ENCODE peak calls at places on chromosome 10, in six cellular contexts. Z is right lobe of liver, F is AG09309, C is fibroblast of villous mesenchyme, L is psoas muscle, J is tibial artery. E is an unnamed sample.

GRCh38 chr10:111080224-111080623 is 3.4 kb downstream of the ADRA2A start:
- DNase-seq in Z (no peak), F (no peak), C (no peak), L (no peak), J (no peak), E (no peak)

GRCh38 chr10:72353963-72354355 is 760 bp downstream of the DNAJB12 start:
- DNase-seq in Z (peak), F (no peak), C (peak), L (peak), J (peak), E (peak)

GRCh38 chr10:11898372-11899066 is 75.4 kb downstream of the PROSER2 start:
- DNase-seq in Z (peak), F (no peak), C (peak), L (no peak), J (no peak), E (peak)

GRCh38 chr10:110569120-110569519 is 1.6 kb downstream of the SMC3 start:
- DNase-seq in Z (no peak), F (no peak), C (no peak), L (no peak), J (no peak), E (no peak)

GRCh38 chr10:124354411-124355382 is 64.0 kb downstream of the OAT start:
- DNase-seq in Z (peak), F (peak), C (peak), L (peak), J (peak), E (peak)

GRCh38 chr10:13788320-13788600 is 201.5 kb downstream of the PRPF18 start:
- DNase-seq in Z (no peak), F (no peak), C (no peak), L (no peak), J (no peak), E (no peak)

GRCh38 chr10:75100764-75101291 is 10.6 kb upstream of the SAMD8 start:
- DNase-seq in Z (no peak), F (no peak), C (no peak), L (no peak), J (no peak), E (no peak)

GRCh38 chr10:113385021-113385975 is 167.6 kb upstream of the HABP2 start:
- DNase-seq in Z (peak), F (peak), C (peak), L (peak), J (peak), E (peak)

GRCh38 chr10:108241166-108241565 is 1076.7 kb upstream of the SORCS1 start:
- DNase-seq in Z (no peak), F (no peak), C (no peak), L (no peak), J (no peak), E (no peak)

GRCh38 chr10:91040343-91040742 is 119.5 kb upstream of the ANKRD1 start:
- DNase-seq in Z (no peak), F (no peak), C (no peak), L (no peak), J (no peak), E (no peak)

GRCh38 chr10:45265995-45266394 is 49.4 kb downstream of the OR13A1 start:
- DNase-seq in Z (no peak), F (no peak), C (no peak), L (no peak), J (no peak), E (no peak)

GRCh38 chr10:22325272-22325947 is 4.5 kb downstream of the BMI1 start:
- DNase-seq in Z (peak), F (no peak), C (peak), L (peak), J (peak), E (peak)

GRCh38 chr10:82313401-82313800 is 438.4 kb downstream of the NRG3 start:
- DNase-seq in Z (no peak), F (no peak), C (no peak), L (no peak), J (no peak), E (no peak)

GRCh38 chr10:95333997-95334792 is 43.4 kb upstream of the PDLIM1 start:
- DNase-seq in Z (no peak), F (peak), C (peak), L (peak), J (peak), E (peak)

GRCh38 chr10:130559213-130559944 is 423.2 kb downstream of the GLRX3 start:
- DNase-seq in Z (no peak), F (no peak), C (no peak), L (no peak), J (no peak), E (no peak)

GRCh38 chr10:77872151-77872946 is 54.2 kb downstream of the DLG5 start:
- DNase-seq in Z (no peak), F (no peak), C (peak), L (peak), J (no peak), E (peak)

GRCh38 chr10:85741626-85742300 is 624.8 kb downstream of the GRID1 start:
- DNase-seq in Z (no peak), F (no peak), C (no peak), L (no peak), J (no peak), E (no peak)

GRCh38 chr10:28853195-28853594 is 175.9 kb downstream of the BAMBI start:
- DNase-seq in Z (no peak), F (no peak), C (no peak), L (no peak), J (no peak), E (peak)

GRCh38 chr10:6738464-6738824 is 158.4 kb upstream of the PRKCQ start:
- DNase-seq in Z (no peak), F (no peak), C (peak), L (no peak), J (no peak), E (no peak)

GRCh38 chr10:65571011-65571570 is 1354.7 kb upstream of the LRRTM3 start:
- DNase-seq in Z (no peak), F (no peak), C (peak), L (no peak), J (no peak), E (peak)

GRCh38 chr10:23408330-23408976 is 30.4 kb upstream of the OTUD1 start:
- DNase-seq in Z (no peak), F (no peak), C (peak), L (no peak), J (no peak), E (peak)

GRCh38 chr10:129293991-129294700 is 172.9 kb upstream of the MGMT start:
- DNase-seq in Z (no peak), F (no peak), C (no peak), L (no peak), J (no peak), E (no peak)

GRCh38 chr10:88707429-88708110 is 1.5 kb downstream of the LIPK start:
- DNase-seq in Z (no peak), F (peak), C (peak), L (no peak), J (no peak), E (peak)

GRCh38 chr10:44888861-44889260 is 22.3 kb upstream of the TMEM72 start:
- DNase-seq in Z (no peak), F (no peak), C (no peak), L (no peak), J (no peak), E (no peak)

GRCh38 chr10:95513941-95514392 is 47.2 kb downstream of the SORBS1 start:
- DNase-seq in Z (no peak), F (peak), C (no peak), L (peak), J (peak), E (peak)

GRCh38 chr10:97732052-97732359 is 4.9 kb upstream of the ZFYVE27 start:
- DNase-seq in Z (no peak), F (no peak), C (no peak), L (no peak), J (no peak), E (no peak)
- TF ChIP-seq CTCF in Z (no peak), F (no peak), C (no peak), L (no peak), J (no peak), E (no peak)

DNA sequence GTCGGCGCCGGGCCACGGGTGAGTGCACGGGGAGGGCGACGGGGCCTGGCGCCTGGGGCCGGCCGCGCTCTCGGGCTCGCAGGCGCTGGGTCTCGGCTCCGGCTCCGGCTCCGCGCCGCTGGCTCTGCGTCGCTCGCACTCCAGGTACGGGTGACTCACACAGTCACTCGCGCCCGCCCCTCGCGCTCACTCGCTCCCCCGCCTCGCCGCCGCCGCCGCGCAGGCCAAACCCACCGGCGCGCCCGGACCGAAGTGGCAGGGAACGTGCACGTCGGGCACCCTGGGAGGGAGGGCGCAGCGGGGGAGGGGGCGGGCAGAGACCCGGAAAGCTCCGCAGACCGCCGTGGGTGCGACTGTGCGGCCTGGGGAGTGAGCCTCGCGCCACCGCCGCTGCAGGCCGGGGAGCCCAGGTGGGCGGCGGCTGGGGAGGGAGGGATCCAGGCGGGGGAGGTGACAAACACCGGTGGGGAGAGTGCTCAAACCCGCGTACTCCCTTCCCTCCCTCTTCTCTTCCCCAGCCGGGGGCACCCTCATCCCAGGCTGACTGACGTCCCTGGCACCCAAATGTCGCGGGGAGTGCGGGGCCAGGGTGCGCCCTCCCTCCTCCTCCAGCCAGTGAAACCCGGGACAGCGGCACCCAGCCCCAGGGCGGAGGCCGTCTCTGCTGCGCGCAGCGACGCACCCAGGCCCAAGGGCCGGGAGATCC is 277.0 kb upstream of the NEBL start:
- DNase-seq in Z (peak), F (no peak), C (no peak), L (peak), J (no peak), E (peak)
- H3K4me3 ChIP-seq in Z (peak), F (no peak), C (peak), L (peak), J (peak), E (peak)

GRCh38 chr10:133097418-133097817 is 9.7 kb downstream of the ADGRA1 start:
- DNase-seq in Z (no peak), F (no peak), C (no peak), L (no peak), J (no peak), E (no peak)
- TF ChIP-seq CTCF in Z (no peak), F (no peak), C (no peak), L (no peak), J (no peak), E (no peak)

DNA sequence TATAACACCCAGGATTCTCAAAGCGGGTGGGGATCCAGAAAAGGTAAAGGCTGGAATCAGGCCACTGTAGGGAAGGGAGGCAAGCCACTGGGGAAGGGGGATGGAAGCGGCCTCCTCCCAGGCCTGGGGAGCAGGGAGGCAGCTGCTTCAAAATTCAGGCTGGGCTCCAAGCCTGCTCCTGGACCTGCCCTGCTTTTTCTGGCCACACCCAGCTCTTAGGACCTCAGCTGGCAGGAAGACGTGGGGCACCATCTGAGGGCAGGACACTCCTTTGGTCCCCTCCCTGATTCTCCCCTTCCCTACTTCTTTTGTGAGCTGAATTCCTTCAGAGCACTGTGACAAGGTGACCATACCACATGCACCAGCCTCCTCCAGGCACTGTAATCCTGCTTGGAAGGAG is 4.6 kb upstream of the LBX1 start:
- DNase-seq in Z (no peak), F (no peak), C (no peak), L (no peak), J (no peak), E (no peak)
- H3K4me3 ChIP-seq in Z (no peak), F (no peak), C (no peak), L (no peak), J (no peak), E (no peak)

GRCh38 chr10:32187686-32188085 is 131.5 kb upstream of the KIF5B start:
- DNase-seq in Z (no peak), F (no peak), C (no peak), L (no peak), J (no peak), E (no peak)

GRCh38 chr10:32190890-32191491 is 134.8 kb upstream of the KIF5B start:
- DNase-seq in Z (no peak), F (no peak), C (peak), L (no peak), J (no peak), E (peak)

DNA sequence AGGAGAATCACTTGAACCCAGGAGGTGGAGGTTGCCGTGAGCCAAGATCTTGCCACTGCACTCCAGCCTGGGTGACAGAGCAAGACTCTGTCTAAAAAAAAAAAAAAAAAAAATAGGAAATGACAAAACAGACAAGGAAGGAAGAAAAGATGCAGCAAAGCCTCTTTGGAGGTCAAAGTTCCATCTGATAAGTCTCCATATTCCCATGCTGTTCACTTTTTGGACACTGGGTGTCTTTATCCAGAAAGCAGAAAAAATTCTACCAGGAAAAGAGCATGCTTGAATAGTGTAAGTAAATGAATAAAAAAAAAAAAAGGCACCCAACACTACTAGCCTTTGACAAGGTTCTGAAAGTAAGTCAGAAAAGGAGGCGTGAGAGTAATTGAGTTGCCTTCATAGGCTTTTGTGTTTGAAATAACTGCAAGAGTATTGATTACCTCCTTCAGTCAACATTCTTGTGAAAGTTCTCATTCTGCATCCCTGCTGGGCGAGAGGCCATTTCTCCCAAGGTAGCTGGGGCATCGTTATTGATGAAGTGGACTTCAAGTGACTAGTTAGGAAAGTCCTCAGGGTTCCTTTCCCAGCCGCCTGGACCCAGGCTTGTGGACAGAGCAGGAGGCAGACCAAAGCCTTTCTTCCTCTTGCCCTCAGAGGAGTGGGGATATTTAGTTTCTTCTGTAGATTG is 133.3 kb upstream of the KIF5B start:
- DNase-seq in Z (no peak), F (no peak), C (peak), L (no peak), J (no peak), E (peak)
- TF ChIP-seq CTCF in Z (peak), F (peak), C (peak), L (no peak), J (no peak), E (peak)

GRCh38 chr10:103661198-103661950 is 167.9 kb downstream of the NEURL1 start:
- DNase-seq in Z (peak), F (peak), C (peak), L (peak), J (peak), E (peak)

GRCh38 chr10:103660364-103661197 is 167.1 kb downstream of the NEURL1 start:
- DNase-seq in Z (peak), F (no peak), C (peak), L (no peak), J (no peak), E (peak)

GRCh38 chr10:103659674-103660363 is 166.3 kb downstream of the NEURL1 start:
- DNase-seq in Z (peak), F (peak), C (peak), L (peak), J (peak), E (peak)

GRCh38 chr10:103663802-103664201 is 170.3 kb downstream of the NEURL1 start:
- DNase-seq in Z (peak), F (no peak), C (no peak), L (peak), J (no peak), E (no peak)

DNA sequence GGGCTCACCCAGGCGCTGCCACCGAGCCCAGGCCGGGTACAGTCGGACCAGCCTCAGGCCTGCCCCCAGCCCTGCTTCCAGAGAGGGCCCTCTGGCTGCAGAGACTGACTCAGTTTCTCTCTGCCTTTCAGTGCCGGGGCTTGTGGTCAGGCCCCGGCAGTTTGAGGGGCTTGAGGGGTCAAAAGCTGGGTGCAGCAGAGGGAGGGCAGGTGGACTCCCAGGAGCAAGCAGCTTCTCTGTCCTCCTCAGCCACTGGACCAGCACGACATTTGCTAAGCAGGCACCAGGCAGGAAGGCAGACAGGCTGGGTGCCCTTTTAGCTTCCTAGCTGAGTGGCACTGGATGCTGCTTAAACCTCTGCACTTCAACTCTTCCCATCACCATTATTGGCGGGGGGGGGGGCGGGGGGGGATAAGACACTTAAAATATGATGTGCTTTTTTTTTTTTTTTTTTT is 168.5 kb downstream of the NEURL1 start:
- DNase-seq in Z (no peak), F (no peak), C (peak), L (no peak), J (no peak), E (no peak)
- H3K4me3 ChIP-seq in Z (peak), F (peak), C (peak), L (peak), J (peak), E (peak)

E was measured in fibroblast of pulmonary artery.